ENCODE peak calls at places on chromosomes 16 and 17, in nine cellular contexts. Y is AG04449, N is Calu3, G is AG10803, H is cardiac fibroblast, T is H9, B is type B pancreatic cell, S is astrocyte of the spinal cord, W is neural crest cell. E is an unnamed sample.

GRCh38 chr17:79623786-79624657 is 13.2 kb upstream of the RBFOX3 start:
- DNase-seq in Y (no peak), N (no peak), G (no peak), H (no peak), T (peak; percentile 25), B (peak; percentile 40), S (no peak), W (no peak), E (no peak)

GRCh38 chr16:84811529-84811928 is 8.3 kb upstream of the CRISPLD2 start:
- DNase-seq in Y (no peak), N (no peak), G (no peak), H (no peak), T (no peak), B (no peak), S (no peak), W (no peak), E (no peak)

GRCh38 chr16:59697746-59698145 is 963.6 kb upstream of the GOT2 start:
- DNase-seq in Y (no peak), N (no peak), G (no peak), H (peak; percentile 2), T (no peak), B (no peak), S (peak; percentile 56), W (no peak), E (no peak)

GRCh38 chr17:50905460-50905803 is 39.3 kb upstream of the TOB1 start:
- DNase-seq in Y (no peak), N (peak; percentile 56), G (no peak), H (no peak), T (no peak), B (no peak), S (no peak), W (no peak), E (no peak)

GRCh38 chr17:81489986-81490598 is 22.5 kb downstream of the ACTG1 start:
- DNase-seq in Y (no peak), N (no peak), G (no peak), H (no peak), T (no peak), B (no peak), S (no peak), W (no peak), E (no peak)

GRCh38 chr17:75864448-75864871 is 9.3 kb upstream of the WBP2 start:
- DNase-seq in Y (no peak), N (no peak), G (peak; percentile 80), H (peak; percentile 88), T (peak; percentile 70), B (no peak), S (peak; percentile 91), W (no peak), E (peak; percentile 77)

GRCh38 chr16:28491080-28491969 is 549 bp downstream of the CLN3 start:
- DNase-seq in Y (no peak), N (peak; percentile 45), G (peak; percentile 9), H (peak; percentile 9), T (peak; percentile 59), B (no peak), S (peak; percentile 1), W (peak; percentile 41), E (no peak)

GRCh38 chr16:84471316-84471715 is 33.1 kb downstream of the MEAK7 start:
- DNase-seq in Y (no peak), N (no peak), G (no peak), H (no peak), T (peak; percentile 12), B (peak; percentile 43), S (no peak), W (no peak), E (no peak)

DNA sequence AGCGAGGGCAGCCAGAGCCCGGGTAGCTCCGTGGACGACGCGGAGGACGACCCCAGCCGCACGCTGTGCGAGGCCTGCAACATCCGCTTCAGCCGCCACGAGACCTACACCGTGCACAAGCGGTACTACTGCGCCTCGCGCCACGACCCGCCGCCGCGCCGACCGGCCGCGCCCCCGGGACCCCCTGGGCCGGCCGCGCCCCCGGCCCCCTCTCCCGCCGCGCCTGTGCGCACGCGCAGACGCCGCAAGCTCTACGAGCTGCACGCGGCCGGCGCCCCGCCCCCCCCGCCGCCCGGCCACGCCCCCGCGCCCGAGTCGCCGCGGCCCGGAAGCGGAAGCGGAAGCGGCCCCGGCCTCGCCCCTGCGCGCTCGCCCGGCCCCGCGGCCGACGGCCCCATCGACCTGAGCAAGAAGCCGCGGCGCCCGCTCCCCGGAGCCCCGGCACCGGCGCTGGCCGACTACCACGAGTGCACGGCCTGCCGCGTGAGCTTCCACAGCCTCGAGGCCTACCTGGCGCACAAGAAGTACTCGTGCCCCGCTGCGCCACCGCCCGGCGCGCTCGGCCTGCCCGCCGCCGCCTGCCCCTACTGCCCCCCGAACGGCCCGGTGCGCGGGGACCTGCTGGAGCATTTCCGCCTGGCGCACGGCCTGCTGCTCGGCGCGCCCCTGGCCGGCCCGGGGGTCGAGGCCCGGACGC is 36.1 kb upstream of the ZC3H18 start:
- DNase-seq in Y (no peak), N (no peak), G (peak; percentile 54), H (peak; percentile 58), T (peak; percentile 81), B (peak; percentile 90), S (peak; percentile 38), W (peak; percentile 72), E (peak; percentile 99)
- TF ChIP-seq CTCF in Y (no peak), N (no peak), G (no peak), H (no peak), T (no peak), B (no peak), S (no peak), W (no peak), E (no peak)

GRCh38 chr16:70605284-70605659 is 41.1 kb upstream of the IL34 start:
- DNase-seq in Y (no peak), N (no peak), G (no peak), H (peak; percentile 17), T (no peak), B (no peak), S (no peak), W (no peak), E (no peak)

GRCh38 chr16:70600730-70601129 is 45.6 kb upstream of the IL34 start:
- DNase-seq in Y (no peak), N (no peak), G (no peak), H (no peak), T (no peak), B (no peak), S (no peak), W (no peak), E (no peak)

GRCh38 chr16:70601576-70602575 is 44.5 kb upstream of the IL34 start:
- DNase-seq in Y (no peak), N (no peak), G (no peak), H (no peak), T (no peak), B (no peak), S (peak; percentile 17), W (no peak), E (no peak)

GRCh38 chr16:70604407-70605283 is 41.7 kb upstream of the IL34 start:
- DNase-seq in Y (no peak), N (no peak), G (no peak), H (no peak), T (no peak), B (no peak), S (no peak), W (no peak), E (no peak)

DNA sequence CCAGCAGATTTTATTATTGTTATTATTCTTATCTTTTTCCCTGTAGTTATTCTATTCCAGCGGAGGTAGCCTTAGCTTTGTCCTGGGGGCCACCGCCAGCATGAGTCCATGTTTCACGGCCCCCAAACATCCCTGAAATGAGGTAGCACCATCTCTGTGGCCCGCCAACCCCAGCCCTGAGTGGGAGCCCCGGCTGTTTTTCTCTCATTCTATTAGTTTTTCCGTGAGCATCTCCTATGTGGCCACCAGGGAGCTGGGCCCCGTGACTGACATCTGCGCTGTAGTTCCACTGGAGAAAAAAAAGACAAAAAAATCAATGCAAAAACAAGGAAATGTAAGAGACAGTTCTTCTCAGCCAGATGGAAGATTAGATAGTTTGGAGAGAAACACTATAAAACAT is 43.5 kb upstream of the IL34 start:
- DNase-seq in Y (no peak), N (no peak), G (no peak), H (no peak), T (no peak), B (no peak), S (no peak), W (no peak), E (no peak)
- TF ChIP-seq CTCF in Y (no peak), N (no peak), G (no peak), H (no peak), T (no peak), B (peak; percentile 38), S (no peak), W (no peak), E (no peak)

DNA sequence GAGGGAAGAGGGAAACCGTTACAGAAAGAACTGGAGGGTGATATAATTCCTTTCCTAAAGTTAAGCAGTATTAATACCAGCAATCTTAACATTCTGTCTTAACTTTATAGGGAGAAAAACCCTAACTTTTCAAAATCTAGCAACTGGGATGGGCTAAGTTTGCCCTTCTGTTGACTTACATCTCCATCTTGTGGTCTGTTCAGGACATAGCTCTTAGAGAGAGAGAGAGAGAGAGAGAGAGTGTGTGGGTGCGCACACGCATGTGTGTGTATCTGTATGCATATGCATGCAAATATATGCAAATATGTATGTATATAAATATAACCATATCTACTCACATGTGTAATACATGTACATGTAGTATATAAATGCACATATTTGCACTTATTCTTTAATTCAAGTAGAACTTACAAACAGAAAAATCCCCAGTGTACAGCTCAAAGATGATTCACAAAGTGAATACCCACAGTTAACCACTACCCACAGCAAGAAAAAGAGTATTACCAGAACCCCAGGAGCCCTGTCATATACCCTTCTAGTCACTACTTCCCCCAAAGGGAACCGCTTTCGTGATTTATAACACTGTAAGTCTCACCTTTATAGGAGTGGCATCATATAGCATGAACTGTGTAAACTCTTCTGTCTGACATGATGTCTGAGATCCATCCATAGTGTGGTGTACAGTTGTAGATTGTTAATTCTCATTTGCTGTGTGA is 46.4 kb downstream of the STX8 start:
- DNase-seq in Y (peak; percentile 2), N (no peak), G (peak; percentile 57), H (peak; percentile 57), T (no peak), B (no peak), S (peak; percentile 41), W (no peak), E (peak; percentile 22)
- TF ChIP-seq CTCF in Y (peak; percentile 58), N (no peak), G (peak; percentile 89), H (peak; percentile 62), T (peak; percentile 70), B (peak; percentile 77), S (peak; percentile 71), W (peak; percentile 70), E (peak; percentile 6)

GRCh38 chr17:60137731-60138130 is 12.0 kb upstream of the CA4 start:
- DNase-seq in Y (no peak), N (no peak), G (no peak), H (no peak), T (no peak), B (no peak), S (no peak), W (no peak), E (no peak)

GRCh38 chr17:60142872-60143499 is 6.8 kb upstream of the CA4 start:
- DNase-seq in Y (peak; percentile 51), N (peak; percentile 86), G (peak; percentile 87), H (peak; percentile 93), T (peak; percentile 97), B (no peak), S (peak; percentile 86), W (peak; percentile 90), E (peak; percentile 85)

GRCh38 chr17:60141111-60142018 is 8.4 kb upstream of the CA4 start:
- DNase-seq in Y (no peak), N (no peak), G (peak; percentile 23), H (peak; percentile 71), T (no peak), B (no peak), S (no peak), W (no peak), E (no peak)

GRCh38 chr17:60138769-60139437 is 10.9 kb upstream of the CA4 start:
- DNase-seq in Y (no peak), N (no peak), G (no peak), H (no peak), T (no peak), B (no peak), S (no peak), W (no peak), E (no peak)

GRCh38 chr17:60139438-60140285 is 10.1 kb upstream of the CA4 start:
- DNase-seq in Y (no peak), N (no peak), G (peak; percentile 55), H (peak; percentile 69), T (peak; percentile 89), B (peak; percentile 85), S (peak; percentile 64), W (peak; percentile 76), E (peak; percentile 81)
- TF ChIP-seq CTCF in Y (peak; percentile 95), N (no peak), G (peak; percentile 73), H (peak; percentile 75), T (peak; percentile 67), B (peak; percentile 68), S (peak; percentile 82), W (peak; percentile 71), E (peak; percentile 49)